ENCODE peak calls at places on chromosomes 5 and 9, in five cellular contexts. One of them, this sample, is unnamed.

GRCh38 chr5:73274870-73275756 is 102.1 kb downstream of the TMEM174 start:
- DNase-seq in activated CD8-positive, alpha-beta memory T cell treated with anti-CD3 and anti-CD28 coated beads for 48 hours: no peak
- DNase-seq in neuronal stem cell: no peak
- DNase-seq in fibroblast of mammary gland: peak
- DNase-seq in stimulated activated CD4-positive, alpha-beta T cell treated with anti-CD3 and anti-CD28 coated beads, Interleukin-1b, Interleukin-23, amount 100 ng/mL, for 1 hour: no peak
- DNase-seq in this sample: no peak

GRCh38 chr5:12910611-12911010 is 1006.4 kb upstream of the CTNND2 start:
- DNase-seq in stimulated activated CD4-positive, alpha-beta T cell treated with anti-CD3 and anti-CD28 coated beads, Interleukin-1b, Interleukin-23, amount 100 ng/mL, for 1 hour: no peak
- DNase-seq in activated CD8-positive, alpha-beta memory T cell treated with anti-CD3 and anti-CD28 coated beads for 48 hours: no peak
- DNase-seq in fibroblast of mammary gland: no peak
- DNase-seq in neuronal stem cell: no peak
- DNase-seq in this sample: no peak

GRCh38 chr5:95823738-95824609 is 1.4 kb upstream of the GLRX start:
- DNase-seq in stimulated activated CD4-positive, alpha-beta T cell treated with anti-CD3 and anti-CD28 coated beads, Interleukin-1b, Interleukin-23, amount 100 ng/mL, for 1 hour: no peak
- DNase-seq in activated CD8-positive, alpha-beta memory T cell treated with anti-CD3 and anti-CD28 coated beads for 48 hours: no peak
- DNase-seq in fibroblast of mammary gland: peak
- DNase-seq in neuronal stem cell: no peak
- DNase-seq in this sample: no peak

GRCh38 chr9:113963017-113963620 is 87.0 kb downstream of the ZNF618 start:
- DNase-seq in fibroblast of mammary gland: peak
- DNase-seq in neuronal stem cell: peak
- DNase-seq in activated CD8-positive, alpha-beta memory T cell treated with anti-CD3 and anti-CD28 coated beads for 48 hours: no peak
- DNase-seq in stimulated activated CD4-positive, alpha-beta T cell treated with anti-CD3 and anti-CD28 coated beads, Interleukin-1b, Interleukin-23, amount 100 ng/mL, for 1 hour: no peak
- DNase-seq in this sample: peak

GRCh38 chr5:173618927-173619519 is 2.6 kb upstream of the BOD1 start:
- DNase-seq in stimulated activated CD4-positive, alpha-beta T cell treated with anti-CD3 and anti-CD28 coated beads, Interleukin-1b, Interleukin-23, amount 100 ng/mL, for 1 hour: no peak
- DNase-seq in fibroblast of mammary gland: peak
- DNase-seq in neuronal stem cell: peak
- DNase-seq in activated CD8-positive, alpha-beta memory T cell treated with anti-CD3 and anti-CD28 coated beads for 48 hours: no peak
- DNase-seq in this sample: peak

GRCh38 chr9:95570646-95571045 is 53.9 kb upstream of the PTCH1 start:
- DNase-seq in fibroblast of mammary gland: no peak
- DNase-seq in stimulated activated CD4-positive, alpha-beta T cell treated with anti-CD3 and anti-CD28 coated beads, Interleukin-1b, Interleukin-23, amount 100 ng/mL, for 1 hour: no peak
- DNase-seq in activated CD8-positive, alpha-beta memory T cell treated with anti-CD3 and anti-CD28 coated beads for 48 hours: no peak
- DNase-seq in neuronal stem cell: no peak
- DNase-seq in this sample: no peak

GRCh38 chr5:74188341-74188740 is 452.2 kb downstream of the ENC1 start:
- DNase-seq in fibroblast of mammary gland: no peak
- DNase-seq in activated CD8-positive, alpha-beta memory T cell treated with anti-CD3 and anti-CD28 coated beads for 48 hours: no peak
- DNase-seq in neuronal stem cell: no peak
- DNase-seq in stimulated activated CD4-positive, alpha-beta T cell treated with anti-CD3 and anti-CD28 coated beads, Interleukin-1b, Interleukin-23, amount 100 ng/mL, for 1 hour: no peak
- DNase-seq in this sample: no peak

GRCh38 chr5:137921931-137922330 is 32.7 kb downstream of the PKD2L2 start:
- DNase-seq in activated CD8-positive, alpha-beta memory T cell treated with anti-CD3 and anti-CD28 coated beads for 48 hours: no peak
- DNase-seq in fibroblast of mammary gland: peak
- DNase-seq in stimulated activated CD4-positive, alpha-beta T cell treated with anti-CD3 and anti-CD28 coated beads, Interleukin-1b, Interleukin-23, amount 100 ng/mL, for 1 hour: no peak
- DNase-seq in neuronal stem cell: no peak
- DNase-seq in this sample: no peak

GRCh38 chr5:126363658-126364057 is 59.6 kb upstream of the GRAMD2B start:
- DNase-seq in stimulated activated CD4-positive, alpha-beta T cell treated with anti-CD3 and anti-CD28 coated beads, Interleukin-1b, Interleukin-23, amount 100 ng/mL, for 1 hour: no peak
- DNase-seq in activated CD8-positive, alpha-beta memory T cell treated with anti-CD3 and anti-CD28 coated beads for 48 hours: no peak
- DNase-seq in fibroblast of mammary gland: peak
- DNase-seq in neuronal stem cell: no peak
- DNase-seq in this sample: no peak

GRCh38 chr5:172795401-172795977 is 24.5 kb upstream of the DUSP1 start:
- DNase-seq in neuronal stem cell: no peak
- DNase-seq in stimulated activated CD4-positive, alpha-beta T cell treated with anti-CD3 and anti-CD28 coated beads, Interleukin-1b, Interleukin-23, amount 100 ng/mL, for 1 hour: no peak
- DNase-seq in activated CD8-positive, alpha-beta memory T cell treated with anti-CD3 and anti-CD28 coated beads for 48 hours: no peak
- DNase-seq in fibroblast of mammary gland: peak
- DNase-seq in this sample: no peak